ENCODE peak calls at places on chromosomes 2 and 18, in four cellular contexts. H, Y, Z and L are unnamed samples.

GRCh38 chr2:236306825-236307540 is 42.8 kb upstream of the ASB18 start:
- DNase-seq in H (no peak), Y (no peak), Z (no peak), L (no peak)

GRCh38 chr2:28166956-28167355 is 225.7 kb upstream of the FOSL2 start:
- DNase-seq in H (no peak), Y (no peak), Z (no peak), L (no peak)

GRCh38 chr2:16128746-16129610 is 188.6 kb downstream of the MYCN start:
- DNase-seq in H (no peak), Y (no peak), Z (no peak), L (no peak)

GRCh38 chr2:165952600-165953210 is 871 bp downstream of the TTC21B start:
- DNase-seq in H (no peak), Y (no peak), Z (no peak), L (no peak)

GRCh38 chr2:110872521-110872920 is 140.1 kb downstream of the ACOXL start:
- DNase-seq in H (no peak), Y (no peak), Z (no peak), L (no peak)

GRCh38 chr2:10790228-10790973 is 22.2 kb downstream of the PDIA6 start:
- DNase-seq in H (no peak), Y (no peak), Z (no peak), L (no peak)

GRCh38 chr2:28956415-28956826 is 24.7 kb upstream of the TOGARAM2 start:
- DNase-seq in H (peak; percentile 53), Y (peak; percentile 76), Z (no peak), L (no peak)

GRCh38 chr2:67476808-67477790 is 80.0 kb downstream of the ETAA1 start:
- DNase-seq in H (peak; percentile 8), Y (peak; percentile 19), Z (no peak), L (peak; percentile 36)

GRCh38 chr2:60553992-60554648 is 666 bp upstream of the BCL11A start:
- DNase-seq in H (no peak), Y (peak; percentile 73), Z (no peak), L (no peak)

GRCh38 chr2:79750321-79750720 is 237.5 kb downstream of the CTNNA2 start:
- DNase-seq in H (no peak), Y (no peak), Z (no peak), L (no peak)

GRCh38 chr2:73984922-73985317 is 210 bp downstream of the TET3 start:
- DNase-seq in H (no peak), Y (peak; percentile 83), Z (peak; percentile 54), L (no peak)

GRCh38 chr18:50562686-50563085 is 2.8 kb downstream of the MAPK4 start:
- DNase-seq in H (no peak), Y (no peak), Z (no peak), L (no peak)

GRCh38 chr2:108958002-108958401 is 31.0 kb downstream of the EDAR start:
- DNase-seq in H (no peak), Y (no peak), Z (no peak), L (no peak)

GRCh38 chr18:53796042-53796729 is 428.3 kb downstream of the MBD2 start:
- DNase-seq in H (peak; percentile 84), Y (no peak), Z (no peak), L (peak; percentile 44)

GRCh38 chr2:236840215-236840614 is 245.5 kb upstream of the COPS8 start:
- DNase-seq in H (no peak), Y (no peak), Z (no peak), L (no peak)

GRCh38 chr18:57430166-57430958 is 4.8 kb upstream of the ONECUT2 start:
- DNase-seq in H (no peak), Y (peak; percentile 73), Z (no peak), L (no peak)

GRCh38 chr2:154608438-154608837 is 90.1 kb upstream of the KCNJ3 start:
- DNase-seq in H (no peak), Y (no peak), Z (no peak), L (no peak)

GRCh38 chr2:105761931-105762515 is 17.3 kb downstream of the NCK2 start:
- DNase-seq in H (peak; percentile 49), Y (peak; percentile 84), Z (no peak), L (no peak)

GRCh38 chr18:71529708-71530303 is 1014.3 kb downstream of the CBLN2 start:
- DNase-seq in H (peak; percentile 14), Y (no peak), Z (no peak), L (no peak)

GRCh38 chr2:48341556-48342133 is 188.3 kb upstream of the STON1 start:
- DNase-seq in H (no peak), Y (no peak), Z (no peak), L (no peak)

GRCh38 chr2:217837001-217837491 is 165.7 kb downstream of the TNS1 start:
- DNase-seq in H (no peak), Y (peak; percentile 61), Z (peak; percentile 79), L (no peak)

GRCh38 chr2:58800846-58801245 is 559.7 kb upstream of the FANCL start:
- DNase-seq in H (no peak), Y (no peak), Z (no peak), L (no peak)

GRCh38 chr18:73199151-73199550 is 331.4 kb upstream of the NETO1 start:
- DNase-seq in H (no peak), Y (no peak), Z (no peak), L (no peak)

GRCh38 chr2:234978466-234979203 is 26.8 kb downstream of the SH3BP4 start:
- DNase-seq in H (no peak), Y (no peak), Z (no peak), L (peak; percentile 77)

GRCh38 chr2:219219781-219220532 is 1.2 kb upstream of the ABCB6 start:
- DNase-seq in H (no peak), Y (no peak), Z (no peak), L (no peak)

GRCh38 chr2:223901854-223902253 is 43.3 kb downstream of the WDFY1 start:
- DNase-seq in H (no peak), Y (no peak), Z (no peak), L (no peak)

GRCh38 chr2:106106627-106107508 is 87.2 kb downstream of the UXS1 start:
- DNase-seq in H (no peak), Y (no peak), Z (no peak), L (no peak)

GRCh38 chr18:58172031-58172430 is 128.0 kb downstream of the NEDD4L start:
- DNase-seq in H (no peak), Y (no peak), Z (no peak), L (no peak)

GRCh38 chr2:61792355-61792754 is 61.5 kb downstream of the FAM161A start:
- DNase-seq in H (no peak), Y (no peak), Z (no peak), L (no peak)

GRCh38 chr2:174546519-174547506 is 50.8 kb downstream of the WIPF1 start:
- DNase-seq in H (peak; percentile 45), Y (peak; percentile 65), Z (peak; percentile 56), L (no peak)

GRCh38 chr2:159185401-159186130 is 100.9 kb downstream of the WDSUB1 start:
- DNase-seq in H (peak; percentile 29), Y (peak; percentile 24), Z (no peak), L (peak; percentile 53)

GRCh38 chr18:80180778-80181564 is 66.3 kb downstream of the PARD6G start:
- DNase-seq in H (no peak), Y (no peak), Z (no peak), L (no peak)

GRCh38 chr18:80179857-80180558 is 67.3 kb downstream of the PARD6G start:
- DNase-seq in H (no peak), Y (no peak), Z (no peak), L (no peak)

GRCh38 chr18:80176334-80177080 is 67.4 kb downstream of the ADNP2 start:
- DNase-seq in H (no peak), Y (no peak), Z (peak; percentile 29), L (no peak)

GRCh38 chr18:80177128-80177527 is 68.1 kb downstream of the ADNP2 start:
- DNase-seq in H (no peak), Y (no peak), Z (peak; percentile 5), L (no peak)

DNA sequence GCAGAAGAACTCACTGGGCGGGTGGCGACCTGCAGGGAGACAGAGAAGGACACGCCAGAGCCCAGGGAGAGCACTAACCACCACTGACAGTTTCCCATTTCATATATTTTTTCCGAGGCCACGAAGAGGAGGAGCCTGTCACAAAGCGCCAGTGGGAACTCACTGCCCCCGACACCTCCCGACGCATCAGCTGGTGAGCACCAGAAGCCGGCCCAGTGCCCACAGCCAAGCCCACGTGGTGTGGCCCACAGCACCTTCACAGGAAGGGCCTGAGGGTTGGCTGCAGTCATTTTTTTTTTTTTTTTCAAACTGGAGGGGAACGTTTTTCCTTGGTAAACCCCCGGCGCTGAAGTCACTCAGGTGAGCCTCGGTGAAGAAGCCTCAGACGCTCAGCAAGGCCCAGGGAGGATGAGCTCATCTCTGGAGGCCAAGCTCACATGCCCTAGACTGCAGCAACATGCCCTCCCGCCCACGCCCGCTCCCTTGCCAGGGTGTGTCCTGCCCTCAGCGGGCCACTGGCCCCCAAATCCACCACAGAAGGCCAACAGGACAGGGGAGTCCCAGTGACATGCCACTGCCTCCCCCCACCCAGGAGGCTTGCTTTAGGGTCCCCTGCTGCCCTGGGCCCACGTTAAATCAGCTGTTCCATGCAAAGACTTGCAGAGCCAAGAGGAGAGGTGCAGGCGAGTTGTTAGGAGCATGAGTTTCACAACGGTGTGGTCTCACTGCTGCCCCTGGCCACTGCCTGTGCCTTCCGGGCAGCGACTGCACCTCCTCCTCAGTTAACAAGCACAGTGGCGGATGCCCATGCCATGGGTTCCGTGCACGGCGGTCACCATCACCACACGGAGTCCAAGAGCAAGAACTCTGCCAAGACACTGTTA is 68.1 kb downstream of the PARD6G start:
- DNase-seq in H (no peak), Y (no peak), Z (no peak), L (no peak)
- H3K27me3 ChIP-seq in H (no peaks in the 10 kb centered on the region), Y (no peaks in the 10 kb centered on the region), Z (no peaks in the 10 kb centered on the region), L (no peaks in the 10 kb centered on the region)

DNA sequence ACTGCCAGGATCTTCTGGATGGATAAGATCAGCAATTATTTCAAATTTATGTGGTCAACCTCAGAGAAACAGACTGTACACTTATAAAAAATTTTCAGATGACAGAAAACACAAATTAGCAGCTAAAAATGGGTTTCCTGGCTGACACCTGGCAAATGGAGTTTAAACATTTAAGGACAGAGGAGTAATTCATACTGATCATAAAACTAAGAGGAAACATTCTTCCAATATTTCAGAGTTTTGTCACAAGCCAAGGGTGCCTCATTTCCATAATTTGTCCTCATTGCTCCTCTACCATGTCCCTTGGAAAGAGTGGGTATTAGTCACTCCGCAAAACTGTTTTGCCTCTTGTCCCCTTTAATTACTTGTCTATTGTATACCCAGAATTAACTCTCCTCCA is 70.2 kb downstream of the TMEFF2 start:
- DNase-seq in H (no peak), Y (no peak), Z (no peak), L (no peak)
- H3K27ac ChIP-seq in H (no peak overlapping the region), Y (no peak overlapping the region), Z (peak overlapping the region; percentile 67), L (no peak overlapping the region)

DNA sequence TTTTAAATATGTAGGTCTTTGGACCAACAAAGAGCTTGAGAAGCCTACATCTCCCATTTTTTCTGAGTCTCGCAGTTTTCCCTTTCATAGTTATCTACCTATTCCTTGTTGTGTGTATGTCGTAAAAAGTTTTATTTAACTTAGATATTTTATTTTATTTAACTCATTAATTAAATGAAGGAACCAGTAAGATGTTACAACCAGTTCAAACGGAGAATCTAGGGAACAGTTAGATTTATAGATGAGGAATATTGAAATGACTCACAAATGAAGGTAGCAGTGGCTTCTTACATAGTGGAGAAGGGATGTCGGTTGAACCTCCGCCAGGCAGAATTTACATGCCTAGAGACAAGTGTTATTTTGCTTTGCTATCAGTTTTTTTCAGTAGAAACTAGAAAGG is 48.5 kb upstream of the ZNF638 start:
- DNase-seq in H (no peak), Y (no peak), Z (no peak), L (no peak)
- H3K27me3 ChIP-seq in H (no peaks in the 10 kb centered on the region), Y (peaks cover 19% of the 10 kb centered on the region), Z (no peaks in the 10 kb centered on the region), L (peaks cover 4% of the 10 kb centered on the region)

GRCh38 chr2:36820942-36821605 is 124.6 kb downstream of the VIT start:
- DNase-seq in H (no peak), Y (no peak), Z (no peak), L (no peak)

GRCh38 chr2:36824281-36824680 is 127.8 kb downstream of the VIT start:
- DNase-seq in H (no peak), Y (no peak), Z (no peak), L (no peak)

GRCh38 chr2:36818542-36818941 is 122.0 kb downstream of the VIT start:
- DNase-seq in H (no peak), Y (no peak), Z (no peak), L (no peak)

GRCh38 chr2:36819090-36819711 is 122.7 kb downstream of the VIT start:
- DNase-seq in H (no peak), Y (no peak), Z (no peak), L (no peak)
- H3K27ac ChIP-seq in H (no peak overlapping the region), Y (no peak overlapping the region), Z (no peak overlapping the region), L (no peak overlapping the region)